ENCODE peak calls at places on chromosomes 6 and 20, in seven cellular contexts. One of them, this sample, is unnamed.

GRCh38 chr6:28489366-28490190 is 26.0 kb downstream of the GPX6 start:
- DNase-seq in type B pancreatic cell: peak; percentile 76
- DNase-seq in Calu3: no peak
- DNase-seq in B cell: no peak
- DNase-seq in tibial nerve: peak; percentile 18
- DNase-seq in AG09309: peak; percentile 11
- DNase-seq in RWPE1: peak; percentile 26
- DNase-seq in this sample: peak; percentile 88

GRCh38 chr6:130178692-130179091 is 44.1 kb downstream of the SAMD3 start:
- DNase-seq in type B pancreatic cell: no peak
- DNase-seq in Calu3: peak; percentile 67
- DNase-seq in B cell: no peak
- DNase-seq in tibial nerve: no peak
- DNase-seq in AG09309: peak; percentile 64
- DNase-seq in RWPE1: peak; percentile 87
- DNase-seq in this sample: peak; percentile 89

GRCh38 chr20:57391439-57392129 is 388 bp downstream of the RBM38 start:
- DNase-seq in type B pancreatic cell: no peak
- DNase-seq in Calu3: peak; percentile 19
- DNase-seq in B cell: no peak
- DNase-seq in tibial nerve: no peak
- DNase-seq in AG09309: no peak
- DNase-seq in RWPE1: peak; percentile 46
- DNase-seq in this sample: peak; percentile 4

GRCh38 chr6:4649728-4650127 is 126.5 kb upstream of the CDYL start:
- DNase-seq in type B pancreatic cell: no peak
- DNase-seq in Calu3: no peak
- DNase-seq in B cell: no peak
- DNase-seq in tibial nerve: no peak
- DNase-seq in AG09309: no peak
- DNase-seq in RWPE1: no peak
- DNase-seq in this sample: peak; percentile 35

GRCh38 chr20:9408422-9409300 is 105.7 kb upstream of the LAMP5 start:
- DNase-seq in type B pancreatic cell: no peak
- DNase-seq in Calu3: no peak
- DNase-seq in B cell: no peak
- DNase-seq in tibial nerve: no peak
- DNase-seq in AG09309: peak; percentile 38
- DNase-seq in RWPE1: no peak
- DNase-seq in this sample: peak; percentile 15

GRCh38 chr6:34447381-34447780 is 18.5 kb upstream of the PACSIN1 start:
- DNase-seq in type B pancreatic cell: no peak
- DNase-seq in Calu3: no peak
- DNase-seq in B cell: no peak
- DNase-seq in tibial nerve: no peak
- DNase-seq in AG09309: no peak
- DNase-seq in RWPE1: no peak
- DNase-seq in this sample: no peak

GRCh38 chr6:6752129-6752528 is 163.6 kb downstream of the LY86 start:
- DNase-seq in type B pancreatic cell: no peak
- DNase-seq in Calu3: no peak
- DNase-seq in B cell: no peak
- DNase-seq in tibial nerve: no peak
- DNase-seq in AG09309: no peak
- DNase-seq in RWPE1: no peak
- DNase-seq in this sample: no peak

GRCh38 chr6:104855507-104855906 is 4.2 kb downstream of the HACE1 start:
- DNase-seq in type B pancreatic cell: no peak
- DNase-seq in Calu3: no peak
- DNase-seq in B cell: no peak
- DNase-seq in tibial nerve: no peak
- DNase-seq in AG09309: peak; percentile 35
- DNase-seq in RWPE1: peak; percentile 13
- DNase-seq in this sample: peak; percentile 16

GRCh38 chr20:1629321-1629720 is 9.5 kb upstream of the SIRPB1 start:
- DNase-seq in type B pancreatic cell: no peak
- DNase-seq in Calu3: no peak
- DNase-seq in B cell: no peak
- DNase-seq in tibial nerve: no peak
- DNase-seq in AG09309: no peak
- DNase-seq in RWPE1: no peak
- DNase-seq in this sample: no peak

GRCh38 chr6:167668019-167668753 is 158.5 kb upstream of the AFDN start:
- DNase-seq in type B pancreatic cell: no peak
- DNase-seq in Calu3: peak; percentile 48
- DNase-seq in B cell: no peak
- DNase-seq in tibial nerve: peak; percentile 56
- DNase-seq in AG09309: no peak
- DNase-seq in RWPE1: no peak
- DNase-seq in this sample: no peak

GRCh38 chr6:56527934-56528333 is 114.8 kb downstream of the DST start:
- DNase-seq in type B pancreatic cell: no peak
- DNase-seq in Calu3: no peak
- DNase-seq in B cell: no peak
- DNase-seq in tibial nerve: no peak
- DNase-seq in AG09309: no peak
- DNase-seq in RWPE1: no peak
- DNase-seq in this sample: no peak

GRCh38 chr6:11771473-11772048 is 7.0 kb downstream of the ADTRP start:
- DNase-seq in type B pancreatic cell: no peak
- DNase-seq in Calu3: no peak
- DNase-seq in B cell: no peak
- DNase-seq in tibial nerve: no peak
- DNase-seq in AG09309: no peak
- DNase-seq in RWPE1: peak; percentile 48
- DNase-seq in this sample: peak; percentile 61

GRCh38 chr6:107466062-107466461 is 6.7 kb upstream of the PDSS2 start:
- DNase-seq in type B pancreatic cell: no peak
- DNase-seq in Calu3: no peak
- DNase-seq in B cell: no peak
- DNase-seq in tibial nerve: no peak
- DNase-seq in AG09309: no peak
- DNase-seq in RWPE1: no peak
- DNase-seq in this sample: no peak

DNA sequence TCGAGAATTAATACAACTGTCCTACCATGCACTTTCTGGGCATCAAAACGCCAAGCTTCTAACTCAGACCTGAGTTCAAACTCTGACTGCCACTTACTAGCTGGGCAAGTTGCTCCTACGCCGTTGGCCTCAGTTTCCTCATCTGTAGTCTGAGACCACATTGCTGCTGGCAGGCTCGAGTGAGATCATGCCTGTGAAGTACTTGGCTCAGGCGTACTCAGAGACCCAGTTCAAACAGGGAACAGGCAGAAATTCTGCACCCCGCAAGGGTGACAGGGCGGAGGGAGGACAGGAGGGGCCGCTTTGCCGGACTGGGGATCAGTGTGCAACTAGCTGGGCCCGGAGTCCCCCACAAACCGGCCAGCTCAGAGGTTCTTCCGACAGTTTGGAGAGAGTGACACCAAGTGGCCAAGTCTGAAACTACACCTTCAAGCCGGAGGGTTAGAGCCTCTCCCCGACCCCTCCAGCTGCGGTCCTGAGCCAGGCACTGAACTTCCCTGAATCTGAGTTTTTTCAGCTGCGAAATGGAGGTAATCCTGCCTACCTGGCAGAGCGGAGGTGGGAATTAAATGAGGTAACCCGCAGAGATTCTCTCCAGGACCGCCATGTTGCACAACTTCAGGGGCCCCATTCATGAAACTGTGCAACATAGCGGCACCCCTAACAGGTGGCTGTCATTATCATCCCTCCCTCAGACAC is 46.0 kb upstream of the PTPN1 start:
- DNase-seq in type B pancreatic cell: peak; percentile 72
- DNase-seq in Calu3: peak; percentile 69
- DNase-seq in B cell: peak; percentile 64
- DNase-seq in tibial nerve: no peak
- DNase-seq in AG09309: no peak
- DNase-seq in RWPE1: peak; percentile 76
- DNase-seq in this sample: peak; percentile 60
- TF ChIP-seq CTCF in type B pancreatic cell: peak; percentile 83
- TF ChIP-seq CTCF in Calu3: peak; percentile 91
- TF ChIP-seq CTCF in B cell: peak; percentile 83
- TF ChIP-seq CTCF in tibial nerve: peak; percentile 75
- TF ChIP-seq CTCF in AG09309: peak; percentile 71
- TF ChIP-seq CTCF in RWPE1: peak; percentile 93
- TF ChIP-seq CTCF in this sample: peak; percentile 77

GRCh38 chr6:111981441-111981840 is 72.5 kb upstream of the CCN6 start:
- DNase-seq in type B pancreatic cell: no peak
- DNase-seq in Calu3: no peak
- DNase-seq in B cell: no peak
- DNase-seq in tibial nerve: no peak
- DNase-seq in AG09309: no peak
- DNase-seq in RWPE1: no peak
- DNase-seq in this sample: no peak
- TF ChIP-seq CTCF in type B pancreatic cell: no peak
- TF ChIP-seq CTCF in Calu3: no peak
- TF ChIP-seq CTCF in B cell: no peak
- TF ChIP-seq CTCF in tibial nerve: no peak
- TF ChIP-seq CTCF in AG09309: no peak
- TF ChIP-seq CTCF in RWPE1: no peak
- TF ChIP-seq CTCF in this sample: no peak

GRCh38 chr6:25893778-25894177 is 19.7 kb upstream of the SLC17A3 start:
- DNase-seq in type B pancreatic cell: no peak
- DNase-seq in Calu3: no peak
- DNase-seq in B cell: no peak
- DNase-seq in tibial nerve: no peak
- DNase-seq in AG09309: no peak
- DNase-seq in RWPE1: no peak
- DNase-seq in this sample: no peak

GRCh38 chr6:25895773-25896172 is 21.7 kb upstream of the SLC17A3 start:
- DNase-seq in type B pancreatic cell: no peak
- DNase-seq in Calu3: no peak
- DNase-seq in B cell: no peak
- DNase-seq in tibial nerve: no peak
- DNase-seq in AG09309: no peak
- DNase-seq in RWPE1: no peak
- DNase-seq in this sample: no peak

GRCh38 chr6:25892877-25893276 is 18.8 kb upstream of the SLC17A3 start:
- DNase-seq in type B pancreatic cell: no peak
- DNase-seq in Calu3: no peak
- DNase-seq in B cell: no peak
- DNase-seq in tibial nerve: no peak
- DNase-seq in AG09309: no peak
- DNase-seq in RWPE1: no peak
- DNase-seq in this sample: no peak

GRCh38 chr6:25886066-25886465 is 12.0 kb upstream of the SLC17A3 start:
- DNase-seq in type B pancreatic cell: no peak
- DNase-seq in Calu3: no peak
- DNase-seq in B cell: no peak
- DNase-seq in tibial nerve: no peak
- DNase-seq in AG09309: no peak
- DNase-seq in RWPE1: no peak
- DNase-seq in this sample: no peak

DNA sequence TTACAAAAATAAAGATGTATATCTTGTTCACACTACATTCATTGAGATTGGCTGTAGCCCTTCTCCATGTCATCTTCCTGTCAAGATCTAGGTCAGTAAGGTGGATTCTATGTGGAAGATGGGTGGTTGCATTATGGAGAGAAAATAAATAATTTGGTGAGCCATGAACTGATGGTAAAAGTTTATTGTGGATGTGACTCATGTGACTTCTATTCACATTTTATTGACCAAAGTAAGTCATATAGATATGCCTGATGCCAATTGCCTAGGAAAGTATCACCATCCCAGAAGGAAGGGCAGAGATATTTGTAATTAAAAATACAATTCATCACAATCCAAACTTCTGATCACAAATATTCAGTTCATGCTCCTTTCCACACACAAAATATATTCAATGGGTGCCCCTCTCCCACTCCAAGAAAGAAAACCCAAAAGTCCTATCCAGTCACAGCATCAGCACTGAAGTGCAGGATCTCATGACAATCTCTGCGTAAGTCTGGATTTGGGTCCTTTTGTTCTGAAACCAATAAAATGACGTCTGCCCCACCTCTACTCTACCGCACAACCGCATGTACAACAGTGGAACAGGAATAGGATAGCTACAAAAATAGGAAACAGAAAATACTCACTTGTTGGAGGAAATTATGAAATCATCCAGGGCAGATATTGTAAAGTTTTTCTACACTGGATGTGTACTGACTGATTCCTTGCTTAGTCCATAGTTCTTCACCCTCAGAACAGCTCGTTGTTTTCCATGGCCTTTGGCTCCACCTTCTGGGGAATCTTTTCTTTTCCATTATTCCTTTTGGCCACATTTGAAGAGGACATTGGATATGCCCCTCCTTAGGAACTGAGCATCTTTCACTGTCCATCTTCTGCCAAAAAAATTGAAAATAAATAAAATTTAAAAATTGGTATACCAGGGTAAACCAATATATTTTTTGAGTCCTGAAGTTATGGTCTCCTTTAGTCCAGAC is 16.1 kb upstream of the SLC17A3 start:
- DNase-seq in type B pancreatic cell: no peak
- DNase-seq in Calu3: peak; percentile 66
- DNase-seq in B cell: no peak
- DNase-seq in tibial nerve: peak; percentile 22
- DNase-seq in AG09309: peak; percentile 18
- DNase-seq in RWPE1: peak; percentile 30
- DNase-seq in this sample: peak; percentile 75
- TF ChIP-seq CTCF in type B pancreatic cell: peak; percentile 76
- TF ChIP-seq CTCF in Calu3: peak; percentile 55
- TF ChIP-seq CTCF in B cell: no peak
- TF ChIP-seq CTCF in tibial nerve: no peak
- TF ChIP-seq CTCF in AG09309: peak; percentile 39
- TF ChIP-seq CTCF in RWPE1: peak; percentile 46
- TF ChIP-seq CTCF in this sample: peak; percentile 60

DNA sequence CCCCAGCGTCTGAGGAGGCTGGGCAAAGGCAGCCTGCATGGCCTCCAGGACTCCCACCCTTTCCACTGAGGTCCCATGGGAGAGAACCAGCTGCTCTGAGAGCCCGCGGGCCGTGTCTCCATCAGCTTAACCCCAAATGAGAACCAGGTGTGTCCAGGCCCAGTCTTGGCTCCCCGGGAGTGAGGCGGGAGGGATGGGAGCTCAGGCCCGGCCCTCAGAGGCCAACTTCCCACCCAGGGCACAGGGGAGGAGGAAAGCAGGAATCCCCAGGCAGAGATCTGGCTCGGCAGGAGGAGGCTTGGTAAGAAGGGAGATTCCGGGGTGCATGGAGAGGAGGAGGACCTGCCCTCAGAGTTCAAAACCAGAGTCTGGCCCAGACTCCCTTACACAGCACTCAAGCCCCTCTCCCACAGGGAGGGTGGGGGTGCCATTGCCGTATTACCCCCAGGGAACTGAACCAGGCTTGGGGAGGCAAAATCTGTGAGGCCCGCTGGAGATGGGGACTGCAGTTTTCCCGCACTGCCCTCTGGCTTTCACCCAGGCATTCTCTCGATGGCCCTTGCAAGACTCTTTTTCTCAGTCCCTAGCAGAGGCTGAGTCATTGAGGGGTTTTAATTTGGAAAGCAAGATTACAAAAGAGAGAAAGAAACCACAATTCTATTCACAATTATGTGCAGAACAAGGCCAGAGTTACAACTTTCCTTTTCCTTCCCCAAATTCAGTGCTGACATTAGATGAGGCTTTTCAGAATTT is 17.1 kb downstream of the FOXF2 start:
- DNase-seq in type B pancreatic cell: no peak
- DNase-seq in Calu3: no peak
- DNase-seq in B cell: no peak
- DNase-seq in tibial nerve: no peak
- DNase-seq in AG09309: peak; percentile 43
- DNase-seq in RWPE1: no peak
- DNase-seq in this sample: peak; percentile 35
- TF ChIP-seq CTCF in type B pancreatic cell: no peak
- TF ChIP-seq CTCF in Calu3: no peak
- TF ChIP-seq CTCF in B cell: no peak
- TF ChIP-seq CTCF in tibial nerve: no peak
- TF ChIP-seq CTCF in AG09309: peak; percentile 25
- TF ChIP-seq CTCF in RWPE1: no peak
- TF ChIP-seq CTCF in this sample: no peak

This sample was measured in MCF 10A.